ENCODE peak calls at places on chromosome 9, in four cellular contexts. One of them, this sample, is unnamed.

GRCh38 chr9:130845901-130846381 is 10.9 kb downstream of the ABL1 start:
- DNase-seq in WTC11: no peak
- DNase-seq in K562: peak
- DNase-seq in HepG2: no peak
- DNase-seq in this sample: no peak

GRCh38 chr9:89812556-89813181 is 207.9 kb downstream of the GADD45G start:
- DNase-seq in WTC11: no peak
- DNase-seq in K562: no peak
- DNase-seq in HepG2: no peak
- DNase-seq in this sample: no peak

GRCh38 chr9:74735761-74736160 is 152.0 kb downstream of the TRPM6 start:
- DNase-seq in WTC11: no peak
- DNase-seq in K562: no peak
- DNase-seq in HepG2: no peak
- DNase-seq in this sample: no peak

GRCh38 chr9:130870491-130871381 is 25.9 kb downstream of the QRFP start:
- DNase-seq in WTC11: no peak
- DNase-seq in K562: peak
- DNase-seq in HepG2: no peak
- DNase-seq in this sample: no peak

GRCh38 chr9:34379334-34380033 is 2.8 kb upstream of the MYORG start:
- DNase-seq in WTC11: peak
- DNase-seq in K562: peak
- DNase-seq in HepG2: peak
- DNase-seq in this sample: peak

GRCh38 chr9:136052433-136052880 is 42.6 kb downstream of the NACC2 start:
- DNase-seq in WTC11: no peak
- DNase-seq in K562: no peak
- DNase-seq in HepG2: peak
- DNase-seq in this sample: no peak

GRCh38 chr9:4299006-4299795 is 667 bp downstream of the GLIS3 start:
- DNase-seq in WTC11: peak
- DNase-seq in K562: no peak
- DNase-seq in HepG2: no peak
- DNase-seq in this sample: peak

GRCh38 chr9:126375386-126375785 is 48.8 kb downstream of the MVB12B start:
- DNase-seq in WTC11: no peak
- DNase-seq in K562: no peak
- DNase-seq in HepG2: peak
- DNase-seq in this sample: no peak

GRCh38 chr9:97963232-97963631 is 19.9 kb upstream of the ANP32B start:
- DNase-seq in WTC11: no peak
- DNase-seq in K562: no peak
- DNase-seq in HepG2: no peak
- DNase-seq in this sample: no peak

GRCh38 chr9:133351908-133352634 is 4.1 kb downstream of the RPL7A start:
- DNase-seq in WTC11: peak
- DNase-seq in K562: no peak
- DNase-seq in HepG2: peak
- DNase-seq in this sample: peak

GRCh38 chr9:21392270-21392669 is 7.1 kb upstream of the IFNA2 start:
- DNase-seq in WTC11: no peak
- DNase-seq in K562: no peak
- DNase-seq in HepG2: peak
- DNase-seq in this sample: peak

GRCh38 chr9:120941046-120941770 is 14.6 kb upstream of the TRAF1 start:
- DNase-seq in WTC11: no peak
- DNase-seq in K562: no peak
- DNase-seq in HepG2: no peak
- DNase-seq in this sample: no peak

GRCh38 chr9:134047868-134048581 is 19.8 kb downstream of the BRD3 start:
- DNase-seq in WTC11: no peak
- DNase-seq in K562: no peak
- DNase-seq in HepG2: no peak
- DNase-seq in this sample: no peak

GRCh38 chr9:129968690-129969485 is 74.1 kb downstream of the FNBP1 start:
- DNase-seq in WTC11: no peak
- DNase-seq in K562: no peak
- DNase-seq in HepG2: no peak
- DNase-seq in this sample: no peak

GRCh38 chr9:12813960-12814876 is 39.4 kb downstream of the LURAP1L start:
- DNase-seq in WTC11: no peak
- DNase-seq in K562: no peak
- DNase-seq in HepG2: peak
- DNase-seq in this sample: peak
- TF ChIP-seq ELF4 in WTC11: no peak
- TF ChIP-seq ELF4 in K562: no peak
- TF ChIP-seq ELF4 in HepG2: no peak
- TF ChIP-seq ELF4 in this sample: no peak

GRCh38 chr9:27379311-27380236 is 82.6 kb upstream of the EQTN start:
- DNase-seq in WTC11: no peak
- DNase-seq in K562: peak
- DNase-seq in HepG2: peak
- DNase-seq in this sample: no peak
- TF ChIP-seq ELF4 in WTC11: no peak
- TF ChIP-seq ELF4 in K562: no peak
- TF ChIP-seq ELF4 in HepG2: no peak
- TF ChIP-seq ELF4 in this sample: no peak

GRCh38 chr9:113674436-113674835 is 201.7 kb upstream of the ZNF618 start:
- DNase-seq in WTC11: no peak
- DNase-seq in K562: no peak
- DNase-seq in HepG2: no peak
- DNase-seq in this sample: no peak

GRCh38 chr9:113677569-113677968 is 198.5 kb upstream of the ZNF618 start:
- DNase-seq in WTC11: no peak
- DNase-seq in K562: no peak
- DNase-seq in HepG2: no peak
- DNase-seq in this sample: no peak

GRCh38 chr9:113673726-113674125 is 202.4 kb upstream of the ZNF618 start:
- DNase-seq in WTC11: no peak
- DNase-seq in K562: no peak
- DNase-seq in HepG2: no peak
- DNase-seq in this sample: no peak

GRCh38 chr9:113677057-113677456 is 199.1 kb upstream of the ZNF618 start:
- DNase-seq in WTC11: no peak
- DNase-seq in K562: no peak
- DNase-seq in HepG2: no peak
- DNase-seq in this sample: no peak

DNA sequence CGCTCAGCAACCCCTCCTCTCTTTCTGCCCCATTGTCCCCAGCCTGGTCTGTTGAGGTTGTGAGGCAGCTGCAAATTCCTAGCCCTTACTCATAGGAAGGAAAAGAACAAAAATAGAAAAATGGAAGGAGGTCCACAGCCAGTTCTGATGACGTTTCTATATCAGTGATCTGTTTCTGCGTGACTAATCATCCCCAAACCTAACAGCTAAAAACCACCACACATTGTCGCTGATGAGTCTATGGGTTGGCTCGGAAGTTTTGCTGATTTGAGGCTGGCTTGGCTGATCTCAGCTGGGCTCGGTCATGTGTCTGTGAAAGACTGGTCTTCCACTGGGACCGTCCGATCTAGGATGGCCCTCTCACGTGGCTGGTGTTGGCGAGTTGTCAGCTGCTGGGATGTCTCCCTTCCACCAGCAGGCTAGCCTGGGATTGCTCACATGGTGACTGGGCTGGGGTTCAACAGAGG is 200.6 kb upstream of the ZNF618 start:
- DNase-seq in WTC11: no peak
- DNase-seq in K562: no peak
- DNase-seq in HepG2: no peak
- DNase-seq in this sample: no peak
- TF ChIP-seq ELF4 in WTC11: no peak
- TF ChIP-seq ELF4 in K562: no peak
- TF ChIP-seq ELF4 in HepG2: no peak
- TF ChIP-seq ELF4 in this sample: no peak

GRCh38 chr9:138117101-138117750 is 239.6 kb downstream of the CACNA1B start:
- DNase-seq in WTC11: no peak
- DNase-seq in K562: no peak
- DNase-seq in HepG2: no peak
- DNase-seq in this sample: no peak
- TF ChIP-seq ELF4 in WTC11: no peak
- TF ChIP-seq ELF4 in K562: no peak
- TF ChIP-seq ELF4 in HepG2: no peak
- TF ChIP-seq ELF4 in this sample: no peak

GRCh38 chr9:95512751-95513120 is 4.0 kb downstream of the PTCH1 start:
- DNase-seq in WTC11: no peak
- DNase-seq in K562: no peak
- DNase-seq in HepG2: no peak
- DNase-seq in this sample: no peak

GRCh38 chr9:95513722-95514121 is 3.0 kb downstream of the PTCH1 start:
- DNase-seq in WTC11: no peak
- DNase-seq in K562: no peak
- DNase-seq in HepG2: no peak
- DNase-seq in this sample: no peak

GRCh38 chr9:95511232-95511951 is 5.4 kb downstream of the PTCH1 start:
- DNase-seq in WTC11: peak
- DNase-seq in K562: no peak
- DNase-seq in HepG2: peak
- DNase-seq in this sample: peak

GRCh38 chr9:95510610-95511231 is 6.0 kb downstream of the PTCH1 start:
- DNase-seq in WTC11: peak
- DNase-seq in K562: peak
- DNase-seq in HepG2: peak
- DNase-seq in this sample: peak

GRCh38 chr9:95511952-95512750 is 4.6 kb downstream of the PTCH1 start:
- DNase-seq in WTC11: peak
- DNase-seq in K562: no peak
- DNase-seq in HepG2: no peak
- DNase-seq in this sample: no peak
- TF ChIP-seq ELF4 in WTC11: no peak
- TF ChIP-seq ELF4 in K562: no peak
- TF ChIP-seq ELF4 in HepG2: no peak
- TF ChIP-seq ELF4 in this sample: no peak

GRCh38 chr9:117744390-117744789 is 40.2 kb downstream of the TLR4 start:
- DNase-seq in WTC11: no peak
- DNase-seq in K562: no peak
- DNase-seq in HepG2: no peak
- DNase-seq in this sample: no peak
- TF ChIP-seq ELF4 in WTC11: no peak
- TF ChIP-seq ELF4 in K562: no peak
- TF ChIP-seq ELF4 in HepG2: no peak
- TF ChIP-seq ELF4 in this sample: no peak

GRCh38 chr9:5428794-5429528 is 8.8 kb downstream of the PLGRKT start:
- DNase-seq in WTC11: no peak
- DNase-seq in K562: no peak
- DNase-seq in HepG2: no peak
- DNase-seq in this sample: no peak

GRCh38 chr9:5428172-5428571 is 9.6 kb downstream of the PLGRKT start:
- DNase-seq in WTC11: no peak
- DNase-seq in K562: no peak
- DNase-seq in HepG2: no peak
- DNase-seq in this sample: no peak

GRCh38 chr9:5429873-5430564 is 7.7 kb downstream of the PLGRKT start:
- DNase-seq in WTC11: no peak
- DNase-seq in K562: no peak
- DNase-seq in HepG2: no peak
- DNase-seq in this sample: no peak

GRCh38 chr9:5427005-5427404 is 10.7 kb downstream of the PLGRKT start:
- DNase-seq in WTC11: no peak
- DNase-seq in K562: no peak
- DNase-seq in HepG2: no peak
- DNase-seq in this sample: no peak

DNA sequence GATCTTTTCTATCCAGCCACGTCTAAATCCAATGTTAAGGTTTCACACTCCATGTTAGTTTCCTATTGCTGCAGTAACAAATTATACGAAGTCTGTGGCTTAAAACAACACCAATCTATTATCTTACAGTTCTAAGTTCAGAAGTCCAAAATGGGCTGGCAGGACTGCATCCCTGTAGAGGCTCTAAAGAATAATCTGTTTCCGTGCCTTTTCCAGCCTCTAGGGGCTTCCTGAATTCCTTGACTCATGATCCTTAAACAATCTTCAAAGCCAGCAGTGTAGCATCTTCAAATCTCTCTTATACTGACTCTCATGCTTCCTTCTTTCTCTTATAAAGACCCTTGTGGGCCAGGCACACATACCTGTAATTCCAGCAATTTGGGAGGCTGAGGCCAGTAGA is 6.8 kb downstream of the PLGRKT start:
- DNase-seq in WTC11: no peak
- DNase-seq in K562: no peak
- DNase-seq in HepG2: no peak
- DNase-seq in this sample: no peak
- TF ChIP-seq ELF4 in WTC11: no peak
- TF ChIP-seq ELF4 in K562: no peak
- TF ChIP-seq ELF4 in HepG2: no peak
- TF ChIP-seq ELF4 in this sample: no peak

GRCh38 chr9:36936498-36936831 is 97.6 kb downstream of the PAX5 start:
- DNase-seq in WTC11: no peak
- DNase-seq in K562: no peak
- DNase-seq in HepG2: no peak
- DNase-seq in this sample: no peak

GRCh38 chr9:36933676-36934215 is 100.3 kb downstream of the PAX5 start:
- DNase-seq in WTC11: no peak
- DNase-seq in K562: no peak
- DNase-seq in HepG2: no peak
- DNase-seq in this sample: no peak

GRCh38 chr9:36935768-36936497 is 98.1 kb downstream of the PAX5 start:
- DNase-seq in WTC11: no peak
- DNase-seq in K562: no peak
- DNase-seq in HepG2: no peak
- DNase-seq in this sample: no peak

GRCh38 chr9:36935332-36935731 is 98.7 kb downstream of the PAX5 start:
- DNase-seq in WTC11: no peak
- DNase-seq in K562: no peak
- DNase-seq in HepG2: no peak
- DNase-seq in this sample: no peak

GRCh38 chr9:36934478-36935065 is 99.5 kb downstream of the PAX5 start:
- DNase-seq in WTC11: no peak
- DNase-seq in K562: no peak
- DNase-seq in HepG2: no peak
- DNase-seq in this sample: no peak
- TF ChIP-seq ELF4 in WTC11: no peak
- TF ChIP-seq ELF4 in K562: no peak
- TF ChIP-seq ELF4 in HepG2: no peak
- TF ChIP-seq ELF4 in this sample: no peak

DNA sequence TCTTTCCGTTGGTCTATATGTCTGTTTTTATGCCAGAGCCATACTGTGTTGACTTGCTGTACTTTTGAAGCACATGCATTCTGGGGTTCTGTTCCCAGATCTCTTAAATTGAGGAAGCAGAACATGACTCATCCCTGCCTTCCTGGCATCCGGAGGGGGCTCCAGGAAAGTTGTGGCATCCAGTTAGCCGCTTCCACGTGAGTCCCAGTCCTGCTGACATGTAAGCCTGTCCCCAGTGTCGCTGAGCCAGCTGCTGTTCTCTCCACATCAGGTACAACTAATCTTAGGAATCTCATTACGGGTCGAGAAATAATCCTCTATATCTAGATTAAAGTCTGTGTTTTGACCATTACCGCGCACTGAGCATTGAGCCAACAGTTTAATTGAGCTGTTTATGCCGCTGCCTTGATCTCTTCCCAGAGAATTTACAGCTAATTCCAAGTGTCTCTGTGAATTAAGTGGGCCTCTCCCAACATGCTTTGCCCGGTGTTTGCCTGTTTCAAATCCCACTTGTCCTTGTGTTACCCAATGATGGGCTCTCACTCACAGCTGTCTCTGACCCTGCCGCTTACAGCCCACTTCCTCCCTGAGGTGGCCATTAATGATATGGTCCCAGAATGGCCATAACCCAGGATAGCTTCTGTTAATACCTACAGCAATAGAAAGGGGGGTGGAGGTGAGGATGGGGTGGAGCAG is 10.5 kb upstream of the SHB start:
- DNase-seq in WTC11: no peak
- DNase-seq in K562: no peak
- DNase-seq in HepG2: no peak
- DNase-seq in this sample: no peak
- TF ChIP-seq ELF4 in WTC11: no peak
- TF ChIP-seq ELF4 in K562: no peak
- TF ChIP-seq ELF4 in HepG2: no peak
- TF ChIP-seq ELF4 in this sample: no peak

This sample was measured in HEK293T.